ENCODE peak calls at places on chromosomes 11 and 22, in four cellular contexts. G is heart right ventricle, X is NCI-H510A treated with DMSO at 0.1 percent for 48 hours, J is suprapubic skin. U is an unnamed sample.

GRCh38 chr11:117944554-117944953 is 15.4 kb upstream of the TMPRSS13 start:
- DNase-seq in J (no peak), X (no peak), G (no peak), U (no peak)

GRCh38 chr11:57399221-57399620 is 8.8 kb upstream of the PRG2 start:
- DNase-seq in G (no peak), X (no peak), J (no peak), U (no peak)

GRCh38 chr11:16778286-16778685 is 39.8 kb downstream of the C11orf58 start:
- DNase-seq in J (no peak), G (no peak), X (peak), U (no peak)

GRCh38 chr22:38706101-38706884 is 549 bp downstream of the GTPBP1 start:
- DNase-seq in G (peak), J (peak), X (no peak), U (no peak)

GRCh38 chr11:72229925-72230763 is 5.6 kb downstream of the INPPL1 start:
- DNase-seq in X (no peak), J (peak), G (no peak), U (no peak)

GRCh38 chr22:27686534-27686933 is 115.0 kb downstream of the MN1 start:
- DNase-seq in J (peak), X (no peak), G (peak), U (no peak)

GRCh38 chr11:110207089-110207488 is 89.3 kb downstream of the RDX start:
- DNase-seq in X (no peak), G (no peak), J (no peak), U (no peak)

GRCh38 chr11:81839016-81839415 is 894.6 kb downstream of the FAM181B start:
- DNase-seq in X (no peak), G (no peak), J (no peak), U (no peak)

GRCh38 chr11:117823294-117823940 is 1.1 kb downstream of the FXYD2 start:
- DNase-seq in G (no peak), J (peak), X (peak), U (no peak)

GRCh38 chr11:111330234-111330893 is 32.0 kb downstream of the POU2AF3 start:
- DNase-seq in X (no peak), J (no peak), G (no peak), U (no peak)

GRCh38 chr11:116948375-116948774 is 111.0 kb upstream of the APOA1 start:
- DNase-seq in J (no peak), G (no peak), X (no peak), U (no peak)

GRCh38 chr22:28909375-28909774 is 26.0 kb downstream of the ZNRF3 start:
- DNase-seq in X (no peak), G (no peak), J (no peak), U (no peak)

GRCh38 chr11:61147271-61147670 is 14.0 kb downstream of the VPS37C start:
- DNase-seq in G (no peak), X (no peak), J (no peak), U (no peak)

GRCh38 chr11:107359701-107360100 is 97.9 kb downstream of the CWF19L2 start:
- DNase-seq in J (no peak), G (no peak), X (no peak), U (no peak)